ENCODE peak calls at places on chromosome 11, in eight cellular contexts. Y, R, V, B, L, G, D and E are unnamed samples.

GRCh38 chr11:126129681-126130671 is 67.3 kb upstream of the CDON start:
- DNase-seq in D (no peak), Y (no peak), R (no peak), V (no peak), G (no peak), B (no peak), L (no peak), E (no peak)

GRCh38 chr11:10558288-10558687 is 10.2 kb downstream of the LYVE1 start:
- DNase-seq in R (no peak), D (no peak), Y (no peak), B (no peak), G (no peak), L (no peak), V (no peak), E (no peak)

GRCh38 chr11:70364745-70365535 is 33.4 kb upstream of the CTTN start:
- DNase-seq in B (no peak), R (no peak), V (no peak), L (no peak), G (no peak), Y (no peak), D (no peak), E (no peak)

GRCh38 chr11:45176996-45177395 is 30.6 kb downstream of the PRDM11 start:
- DNase-seq in D (no peak), V (no peak), Y (no peak), B (no peak), G (no peak), L (no peak), R (no peak), E (no peak)

GRCh38 chr11:110431212-110432073 is 1.7 kb downstream of the FDX1 start:
- DNase-seq in L (no peak), D (peak), G (no peak), B (no peak), Y (no peak), V (peak), R (no peak), E (no peak)

GRCh38 chr11:1307163-1307870 is 2.1 kb downstream of the TOLLIP start:
- DNase-seq in D (no peak), L (no peak), Y (no peak), G (no peak), B (no peak), R (no peak), V (no peak), E (no peak)

GRCh38 chr11:92727769-92728168 is 241.7 kb upstream of the MTNR1B start:
- DNase-seq in Y (no peak), G (no peak), L (no peak), R (no peak), B (no peak), D (no peak), V (no peak), E (no peak)

GRCh38 chr11:101862410-101863233 is 52.2 kb upstream of the CEP126 start:
- DNase-seq in R (no peak), G (no peak), Y (no peak), V (peak), L (peak), D (peak), B (peak), E (peak)

GRCh38 chr11:79244175-79244804 is 196.5 kb downstream of the TENM4 start:
- DNase-seq in R (no peak), D (peak), V (peak), B (peak), Y (no peak), L (peak), G (no peak), E (peak)

GRCh38 chr11:13260196-13260962 is 17.2 kb upstream of the BMAL1 start:
- DNase-seq in V (no peak), Y (no peak), B (no peak), R (no peak), G (no peak), D (no peak), L (peak), E (peak)

GRCh38 chr11:47302853-47303252 is 32.9 kb downstream of the MADD start:
- DNase-seq in B (no peak), V (no peak), R (no peak), L (no peak), G (no peak), Y (no peak), D (no peak), E (no peak)

GRCh38 chr11:109015283-109015682 is 350.4 kb downstream of the DDX10 start:
- DNase-seq in Y (no peak), R (no peak), L (peak), B (no peak), G (no peak), V (peak), D (peak), E (no peak)

GRCh38 chr11:112321521-112322172 is 61.0 kb upstream of the PLET1 start:
- DNase-seq in G (no peak), V (peak), B (peak), D (peak), R (no peak), Y (no peak), L (peak), E (peak)

GRCh38 chr11:118310781-118311485 is 6.4 kb downstream of the CD3E start:
- DNase-seq in G (no peak), B (no peak), Y (no peak), L (no peak), V (no peak), R (no peak), D (no peak), E (no peak)

GRCh38 chr11:7696424-7696823 is 9.9 kb downstream of the OVCH2 start:
- DNase-seq in B (no peak), G (no peak), Y (no peak), L (peak), V (no peak), R (no peak), D (no peak), E (peak)

GRCh38 chr11:91776660-91777059 is 448.0 kb upstream of the FAT3 start:
- DNase-seq in B (no peak), R (no peak), Y (peak), L (no peak), G (no peak), D (no peak), V (no peak), E (no peak)

GRCh38 chr11:3162410-3163240 is 2.5 kb downstream of the OSBPL5 start:
- DNase-seq in D (no peak), V (no peak), L (no peak), B (no peak), Y (peak), R (peak), G (no peak), E (no peak)

GRCh38 chr11:106162190-106162589 is 84.7 kb downstream of the AASDHPPT start:
- DNase-seq in Y (no peak), R (no peak), L (no peak), G (no peak), D (no peak), B (no peak), V (no peak), E (no peak)

GRCh38 chr11:35680506-35680905 is 17.9 kb downstream of the TRIM44 start:
- DNase-seq in L (no peak), Y (no peak), B (no peak), V (no peak), G (no peak), R (no peak), D (no peak), E (no peak)

GRCh38 chr11:114150671-114151070 is 91.2 kb downstream of the ZBTB16 start:
- DNase-seq in D (no peak), L (no peak), V (no peak), G (no peak), B (no peak), Y (no peak), R (no peak), E (no peak)

GRCh38 chr11:134071766-134072403 is 3.0 kb downstream of the JAM3 start:
- DNase-seq in V (no peak), B (no peak), R (no peak), Y (no peak), D (peak), L (no peak), G (no peak), E (no peak)

GRCh38 chr11:47916361-47916841 is 64.0 kb upstream of the PTPRJ start:
- DNase-seq in Y (no peak), D (no peak), G (no peak), B (peak), R (no peak), L (no peak), V (no peak), E (no peak)

GRCh38 chr11:6705905-6706535 is 22.9 kb upstream of the MRPL17 start:
- DNase-seq in R (no peak), L (peak), Y (no peak), V (peak), B (peak), G (no peak), D (peak), E (peak)

GRCh38 chr11:1508986-1509385 is 22.4 kb upstream of the MOB2 start:
- DNase-seq in V (no peak), G (no peak), L (no peak), R (no peak), B (no peak), Y (no peak), D (no peak), E (no peak)

GRCh38 chr11:62142921-62143320 is 19.1 kb downstream of the INCENP start:
- DNase-seq in V (no peak), R (no peak), Y (peak), B (no peak), D (no peak), L (no peak), G (no peak), E (no peak)

GRCh38 chr11:126487711-126488110 is 132.2 kb downstream of the ST3GAL4 start:
- DNase-seq in V (no peak), R (no peak), G (no peak), D (no peak), L (no peak), Y (no peak), B (no peak), E (no peak)

GRCh38 chr11:116272181-116272789 is 500.5 kb downstream of the BUD13 start:
- DNase-seq in Y (no peak), D (no peak), V (no peak), B (no peak), G (no peak), R (no peak), L (no peak), E (no peak)

GRCh38 chr11:86955111-86955673 is at the start of gene FZD4:
- DNase-seq in B (peak), G (no peak), D (peak), V (peak), Y (peak), L (peak), R (peak), E (peak)

GRCh38 chr11:63502252-63502820 is 3.5 kb upstream of the LGALS12 start:
- DNase-seq in V (no peak), B (no peak), D (no peak), G (no peak), L (no peak), Y (no peak), R (no peak), E (no peak)

GRCh38 chr11:33227578-33228261 is 29.5 kb upstream of the HIPK3 start:
- DNase-seq in B (no peak), R (no peak), Y (no peak), G (no peak), D (no peak), L (no peak), V (no peak), E (no peak)